ENCODE peak calls at places on chromosomes 5 and 9, in ten cellular contexts. I, V, K, L, Q, E, C, F, B and A are unnamed samples.

GRCh38 chr5:133830911-133831310 is 137.5 kb downstream of the C5orf15 start:
- DNase-seq in L (no peak), C (no peak), E (no peak), K (no peak), I (no peak), Q (no peak), B (no peak), V (no peak), F (no peak), A (no peak)

GRCh38 chr5:175872287-175873089 is 1.1 kb downstream of the CPLX2 start:
- DNase-seq in E (no peak), F (no peak), C (no peak), V (peak), L (no peak), Q (no peak), B (no peak), I (no peak), K (peak), A (no peak)

GRCh38 chr5:92991681-92992472 is 589.1 kb downstream of the NR2F1-AS1 start:
- DNase-seq in Q (no peak), C (no peak), E (no peak), L (no peak), B (no peak), V (no peak), I (no peak), F (no peak), K (no peak), A (no peak)

GRCh38 chr9:121650220-121651013 is 1.0 kb upstream of the DAB2IP start:
- DNase-seq in I (peak), B (no peak), K (no peak), F (peak), E (peak), C (no peak), V (peak), L (peak), Q (no peak), A (no peak)

GRCh38 chr5:989961-990530 is 18.6 kb upstream of the NKD2 start:
- DNase-seq in V (peak), E (peak), I (no peak), K (no peak), L (no peak), C (no peak), Q (no peak), B (no peak), F (peak), A (no peak)

GRCh38 chr5:1294839-1295649 is at the start of gene TERT:
- DNase-seq in F (no peak), B (no peak), C (no peak), L (peak), K (peak), E (peak), Q (peak), V (peak), I (peak), A (no peak)

GRCh38 chr9:127180457-127181314 is 58.3 kb upstream of the ANGPTL2 start:
- DNase-seq in C (no peak), E (peak), K (no peak), F (no peak), L (peak), Q (no peak), B (no peak), I (no peak), V (no peak), A (no peak)

GRCh38 chr5:128378196-128378595 is 159.8 kb downstream of the FBN2 start:
- DNase-seq in B (no peak), I (no peak), Q (no peak), L (no peak), V (no peak), F (no peak), C (no peak), E (no peak), K (no peak), A (no peak)

GRCh38 chr9:129258823-129259301 is 80.8 kb upstream of the IER5L start:
- DNase-seq in V (no peak), K (no peak), I (no peak), E (no peak), C (no peak), F (no peak), Q (peak), B (no peak), L (no peak), A (no peak)

GRCh38 chr5:36928947-36929346 is 52.4 kb downstream of the NIPBL start:
- DNase-seq in F (no peak), E (no peak), K (no peak), Q (no peak), B (no peak), L (no peak), I (no peak), V (no peak), C (no peak), A (no peak)

GRCh38 chr9:36842560-36843530 is 191.2 kb downstream of the PAX5 start:
- DNase-seq in C (no peak), V (no peak), K (no peak), E (no peak), F (no peak), I (no peak), L (no peak), B (no peak), Q (no peak), A (no peak)

GRCh38 chr9:124212381-124213050 is 45.2 kb upstream of the NEK6 start:
- DNase-seq in V (no peak), K (no peak), E (peak), L (peak), C (peak), I (no peak), B (no peak), Q (no peak), F (no peak), A (no peak)

GRCh38 chr5:35863159-35863558 is 6.5 kb downstream of the IL7R start:
- DNase-seq in F (no peak), C (no peak), I (no peak), Q (no peak), E (no peak), K (no peak), B (no peak), V (no peak), L (no peak), A (no peak)

GRCh38 chr9:98230354-98230753 is 25.1 kb downstream of the TBC1D2 start:
- DNase-seq in C (no peak), I (no peak), E (no peak), B (no peak), V (no peak), F (no peak), L (no peak), K (no peak), Q (no peak), A (no peak)

GRCh38 chr5:135534609-135535419 is 950 bp downstream of the NEUROG1 start:
- DNase-seq in Q (no peak), K (no peak), L (no peak), I (no peak), E (no peak), C (no peak), F (no peak), B (no peak), V (peak), A (no peak)

GRCh38 chr9:107639426-107639825 is 149.9 kb upstream of the KLF4 start:
- DNase-seq in I (no peak), V (no peak), E (no peak), K (no peak), B (no peak), Q (no peak), L (no peak), F (no peak), C (no peak), A (no peak)

GRCh38 chr9:89022902-89023301 is 31.6 kb downstream of the S1PR3 start:
- DNase-seq in K (no peak), V (no peak), C (no peak), L (no peak), B (no peak), I (no peak), F (no peak), Q (no peak), E (peak), A (no peak)

GRCh38 chr9:18710089-18710488 is 236.1 kb downstream of the ADAMTSL1 start:
- DNase-seq in K (no peak), F (no peak), V (no peak), Q (no peak), I (no peak), C (no peak), E (no peak), B (no peak), L (no peak), A (no peak)

GRCh38 chr5:37435261-37435660 is 56.1 kb downstream of the WDR70 start:
- DNase-seq in K (no peak), Q (no peak), F (no peak), B (no peak), I (no peak), C (no peak), V (no peak), L (no peak), E (no peak), A (no peak)

GRCh38 chr5:178205010-178205748 is 846 bp downstream of the HNRNPAB start:
- DNase-seq in Q (peak), I (peak), C (peak), B (no peak), L (peak), V (peak), E (peak), K (peak), F (peak), A (peak)

GRCh38 chr5:170681013-170681433 is 102.5 kb upstream of the GABRP start:
- DNase-seq in Q (no peak), C (no peak), B (no peak), E (no peak), F (peak), V (peak), L (peak), K (peak), I (peak), A (peak)

GRCh38 chr5:18314192-18314778 is 680.0 kb downstream of the TAF11L14 start:
- DNase-seq in L (no peak), Q (no peak), C (peak), V (peak), K (peak), F (no peak), B (peak), I (no peak), E (no peak), A (no peak)

GRCh38 chr5:149271717-149272558 is at the start of gene AFAP1L1:
- DNase-seq in E (peak), B (no peak), Q (no peak), F (peak), V (peak), K (peak), C (no peak), I (peak), L (peak), A (no peak)

GRCh38 chr5:113378960-113379541 is 55.7 kb downstream of the TSSK1B start:
- DNase-seq in C (peak), F (peak), I (peak), K (peak), V (peak), Q (peak), B (peak), L (peak), E (peak), A (peak)

GRCh38 chr9:2655411-2655901 is 33.9 kb downstream of the VLDLR start:
- DNase-seq in V (no peak), I (no peak), K (peak), F (no peak), E (no peak), L (peak), Q (no peak), C (peak), B (peak), A (no peak)

GRCh38 chr5:134577796-134578577 is 52.5 kb downstream of the JADE2 start:
- DNase-seq in B (no peak), V (peak), L (peak), I (peak), E (peak), F (peak), K (peak), C (peak), Q (peak), A (peak)

GRCh38 chr5:127290019-127290945 is at the start of gene MEGF10:
- DNase-seq in L (peak), K (peak), I (peak), F (peak), V (peak), C (peak), B (no peak), E (no peak), Q (no peak), A (peak)

GRCh38 chr5:148543727-148544126 is 110.6 kb downstream of the HTR4 start:
- DNase-seq in C (no peak), V (peak), K (no peak), F (no peak), L (no peak), I (no peak), Q (no peak), E (no peak), B (no peak), A (no peak)

GRCh38 chr5:96651047-96651446 is 11.1 kb upstream of the CAST start:
- DNase-seq in C (no peak), K (no peak), V (no peak), L (no peak), B (no peak), Q (no peak), I (no peak), E (no peak), F (no peak), A (no peak)

GRCh38 chr5:146084376-146084775 is 21.0 kb downstream of the PLAC8L1 start:
- DNase-seq in K (no peak), F (no peak), I (no peak), L (no peak), Q (no peak), V (no peak), E (no peak), C (no peak), B (no peak), A (no peak)

GRCh38 chr9:68705636-68706578 is 867 bp downstream of the PIP5K1B start:
- DNase-seq in L (peak), K (peak), F (peak), E (no peak), C (no peak), V (peak), I (no peak), Q (no peak), B (no peak), A (no peak)

GRCh38 chr9:133371261-133371711 is 4.6 kb downstream of the SURF4 start:
- DNase-seq in I (peak), C (no peak), F (no peak), Q (peak), E (no peak), K (no peak), L (peak), V (no peak), B (no peak), A (no peak)

GRCh38 chr9:134590240-134591081 is 51.1 kb upstream of the COL5A1 start:
- DNase-seq in K (no peak), L (no peak), B (no peak), Q (no peak), F (no peak), I (no peak), V (no peak), C (no peak), E (no peak), A (no peak)

GRCh38 chr5:115543365-115543700 is 1.2 kb downstream of the FEM1C start:
- DNase-seq in I (no peak), Q (no peak), K (no peak), V (no peak), F (no peak), L (no peak), C (no peak), E (no peak), B (no peak), A (no peak)

GRCh38 chr9:71506821-71507220 is 261.5 kb downstream of the CEMIP2 start:
- DNase-seq in K (no peak), C (no peak), E (no peak), V (no peak), F (no peak), Q (no peak), L (no peak), B (no peak), I (no peak), A (no peak)

GRCh38 chr9:35844628-35845301 is 15.7 kb downstream of the TMEM8B start:
- DNase-seq in Q (peak), C (peak), K (peak), B (no peak), I (no peak), E (peak), F (no peak), L (no peak), V (peak), A (no peak)

GRCh38 chr5:150057996-150058395 is 28.4 kb downstream of the CSF1R start:
- DNase-seq in I (no peak), B (no peak), F (no peak), C (no peak), V (peak), Q (no peak), L (no peak), K (no peak), E (no peak), A (no peak)

GRCh38 chr5:135140805-135141204 is 106.8 kb upstream of the PITX1 start:
- DNase-seq in L (no peak), I (no peak), K (no peak), E (no peak), B (no peak), Q (no peak), F (no peak), C (peak), V (no peak), A (no peak)

GRCh38 chr9:37449877-37450632 is 15.2 kb downstream of the ZBTB5 start:
- DNase-seq in K (no peak), V (no peak), B (no peak), I (no peak), L (no peak), E (no peak), C (no peak), Q (no peak), F (peak), A (no peak)

GRCh38 chr5:82074968-82075367 is 103.1 kb downstream of the ATG10 start:
- DNase-seq in Q (no peak), K (no peak), I (no peak), L (no peak), V (no peak), F (no peak), B (no peak), C (no peak), E (no peak), A (no peak)